ENCODE peak calls at places on chromosomes 3 and 15, in nine cellular contexts. S is lung, V is ovary, F is AG04449, T is bronchial epithelial cell, A is fibroblast of lung, R is HepG2, Z is omental fat pad, H is cardiac muscle cell. Q is an unnamed sample.

GRCh38 chr3:132210476-132211346 is 106.5 kb upstream of the ACP3 start:
- DNase-seq in V (no peak), S (peak; percentile 31), F (no peak), Z (no peak), H (peak; percentile 36), A (no peak), R (peak; percentile 6), T (peak; percentile 53), Q (no peak)

GRCh38 chr3:10373686-10374261 is 52.9 kb upstream of the SEC13 start:
- DNase-seq in A (peak; percentile 72), V (no peak), F (no peak), H (no peak), S (no peak), R (no peak), T (peak; percentile 13), Z (no peak), Q (peak; percentile 55)

GRCh38 chr3:118577055-118577759 is 457.4 kb downstream of the IGSF11 start:
- DNase-seq in S (no peak), F (no peak), T (no peak), R (no peak), Z (no peak), H (no peak), A (peak; percentile 2), V (no peak), Q (no peak)

GRCh38 chr15:77859491-77860060 is 217.9 kb downstream of the TBC1D2B start:
- DNase-seq in F (no peak), Z (no peak), T (no peak), V (no peak), H (no peak), A (no peak), S (no peak), R (no peak), Q (no peak)

GRCh38 chr3:5011555-5012256 is 32.5 kb downstream of the BHLHE40 start:
- DNase-seq in Z (no peak), V (no peak), H (no peak), S (no peak), F (no peak), R (no peak), A (no peak), T (no peak), Q (no peak)

GRCh38 chr15:30670056-30670455 is 44.1 kb downstream of the ARHGAP11B start:
- DNase-seq in A (no peak), S (no peak), H (no peak), R (no peak), V (no peak), Z (no peak), F (no peak), T (no peak), Q (no peak)

GRCh38 chr3:179969525-179969924 is 67.2 kb downstream of the PEX5L start:
- DNase-seq in S (no peak), F (no peak), A (peak; percentile 14), V (no peak), R (no peak), H (no peak), T (peak; percentile 96), Z (no peak), Q (peak; percentile 12)

GRCh38 chr15:90883971-90884718 is at the start of gene FES:
- DNase-seq in V (peak; percentile 83), A (peak; percentile 60), T (no peak), F (no peak), S (peak; percentile 75), H (peak; percentile 60), R (no peak), Z (no peak), Q (no peak)

GRCh38 chr3:195616681-195617080 is 32.9 kb upstream of the APOD start:
- DNase-seq in R (no peak), Z (no peak), S (no peak), F (no peak), T (no peak), H (no peak), V (no peak), A (no peak), Q (no peak)

GRCh38 chr15:86877171-86877631 is 797.5 kb downstream of the AGBL1 start:
- DNase-seq in Z (no peak), T (no peak), V (no peak), S (no peak), F (no peak), H (peak; percentile 7), A (no peak), R (no peak), Q (no peak)

GRCh38 chr3:71271616-71272015 is 311.9 kb downstream of the FOXP1 start:
- DNase-seq in T (no peak), F (no peak), H (no peak), V (no peak), R (no peak), S (no peak), Z (no peak), A (peak; percentile 35), Q (no peak)

GRCh38 chr3:27939940-27940339 is 217.8 kb upstream of the EOMES start:
- DNase-seq in S (no peak), F (no peak), H (peak; percentile 53), V (no peak), R (peak; percentile 12), A (peak; percentile 28), T (peak; percentile 12), Z (no peak), Q (no peak)

GRCh38 chr3:140572334-140572733 is 105.5 kb upstream of the TRIM42 start:
- DNase-seq in T (no peak), S (no peak), H (no peak), R (no peak), V (no peak), Z (no peak), A (no peak), F (no peak), Q (no peak)

GRCh38 chr15:52112203-52112750 is 298 bp downstream of the BCL2L10 start:
- DNase-seq in F (no peak), Z (no peak), A (no peak), V (peak; percentile 51), H (peak; percentile 22), T (no peak), R (no peak), S (no peak), Q (no peak)

GRCh38 chr3:56855856-56856538 is 54.2 kb upstream of the ARHGEF3 start:
- DNase-seq in R (peak; percentile 37), V (no peak), F (no peak), T (no peak), Z (no peak), S (no peak), A (no peak), H (peak; percentile 30), Q (no peak)

GRCh38 chr3:194081826-194082225 is 54.1 kb upstream of the HES1 start:
- DNase-seq in V (no peak), R (no peak), Z (no peak), T (no peak), S (no peak), A (no peak), H (no peak), F (no peak), Q (no peak)

GRCh38 chr3:156702367-156702766 is 28.0 kb downstream of the TIPARP start:
- DNase-seq in A (no peak), V (no peak), R (no peak), Z (no peak), H (no peak), S (no peak), T (no peak), F (no peak), Q (no peak)

DNA sequence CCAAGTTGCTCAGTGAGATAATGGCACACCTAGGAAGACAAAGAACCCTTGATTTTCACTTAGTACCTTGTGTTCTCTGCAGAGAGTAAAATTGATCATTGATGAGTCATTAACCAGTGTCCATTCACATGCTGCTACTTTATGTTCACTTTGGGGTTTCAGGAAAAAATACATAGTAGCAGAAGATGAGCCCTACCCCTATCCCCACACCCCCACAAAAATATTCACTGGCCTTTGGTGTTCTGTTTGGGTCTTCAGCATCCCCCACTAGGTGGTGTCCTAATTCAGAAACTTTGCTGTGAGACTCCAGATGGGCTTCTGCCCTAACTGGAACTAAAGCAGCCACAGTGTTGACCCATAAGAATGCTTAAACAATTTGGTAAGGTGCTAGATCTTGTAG is 178.8 kb downstream of the KLHL25 start:
- DNase-seq in R (peak; percentile 43), T (peak; percentile 16), F (no peak), V (no peak), Z (no peak), S (no peak), A (peak; percentile 73), H (peak; percentile 64), Q (no peak)
- TF ChIP-seq CTCF in R (peak; percentile 71), T (peak; percentile 20), F (peak; percentile 55), V (peak; percentile 17), Z (no peak), S (no peak), A (peak; percentile 41), H (peak; percentile 68), Q (peak; percentile 81)

DNA sequence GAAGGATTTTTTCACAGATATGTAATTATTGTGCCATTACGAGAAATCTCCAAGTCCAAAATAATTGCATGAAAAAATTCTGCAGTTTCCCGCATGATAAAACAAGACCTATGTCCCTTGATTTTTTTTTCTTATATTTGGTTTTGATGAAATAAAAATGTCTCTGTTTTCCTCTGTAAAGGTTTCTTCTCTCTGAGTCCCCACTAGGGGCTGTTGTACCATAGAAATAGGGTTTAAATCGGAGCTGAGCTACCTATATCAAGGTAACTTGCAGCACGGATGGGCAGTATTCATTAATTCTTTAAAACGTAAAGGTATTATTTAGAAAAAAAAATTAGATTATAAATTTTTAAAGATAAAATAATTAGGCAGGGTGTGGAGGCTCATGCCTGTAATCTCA is 66.6 kb upstream of the IGF1R start:
- DNase-seq in H (peak; percentile 7), R (no peak), V (no peak), S (no peak), F (no peak), T (peak; percentile 24), A (no peak), Z (no peak), Q (no peak)
- TF ChIP-seq CTCF in H (peak; percentile 16), R (no peak), V (no peak), S (no peak), F (no peak), T (no peak), A (no peak), Z (no peak), Q (peak; percentile 37)

GRCh38 chr3:117191245-117191644 is 481.7 kb downstream of the TUSC7 start:
- DNase-seq in S (no peak), Z (no peak), A (no peak), H (no peak), T (no peak), V (no peak), F (no peak), R (no peak), Q (no peak)

GRCh38 chr3:117192888-117193287 is 483.3 kb downstream of the TUSC7 start:
- DNase-seq in H (no peak), T (no peak), F (no peak), V (no peak), A (no peak), S (no peak), R (no peak), Z (no peak), Q (no peak)

GRCh38 chr3:117195034-117195433 is 485.5 kb downstream of the TUSC7 start:
- DNase-seq in V (no peak), H (no peak), R (no peak), Z (no peak), F (no peak), S (no peak), T (no peak), A (no peak), Q (no peak)

GRCh38 chr3:117193390-117193789 is 483.8 kb downstream of the TUSC7 start:
- DNase-seq in Z (no peak), S (no peak), H (no peak), R (no peak), V (no peak), T (no peak), F (no peak), A (no peak), Q (peak; percentile 1)
- TF ChIP-seq CTCF in Z (no peak), S (no peak), H (no peak), R (no peak), V (no peak), T (no peak), F (peak; percentile 28), A (no peak), Q (peak; percentile 39)

GRCh38 chr3:170180952-170181876 is at the start of gene PHC3:
- DNase-seq in F (peak; percentile 24), H (peak; percentile 95), T (peak; percentile 83), A (peak; percentile 90), Z (peak; percentile 78), V (peak; percentile 95), R (peak; percentile 87), S (peak; percentile 93), Q (peak; percentile 87)
- TF ChIP-seq CTCF in F (no peak), H (no peak), T (no peak), A (no peak), Z (no peak), V (no peak), R (peak; percentile 60), S (no peak), Q (peak; percentile 69)

Q was measured in HFFc6.